ENCODE peak calls at places on chromosomes 2 and 18, in seven cellular contexts. H is A673, R is right atrium auricular region, G is AG09309, P is COR-L47, D is fibroblast of the conjunctiva, C is A172. J is an unnamed sample.

GRCh38 chr18:7803956-7804469 is 236.9 kb downstream of the PTPRM start:
- DNase-seq in C (no peak), D (no peak), H (no peak), R (no peak), G (no peak), P (no peak), J (no peak)

GRCh38 chr2:165508927-165509326 is 39.4 kb downstream of the CSRNP3 start:
- DNase-seq in H (no peak), G (no peak), C (peak), P (no peak), D (no peak), R (no peak), J (peak)

GRCh38 chr2:216554286-216554685 is 55.6 kb downstream of the RPL37A start:
- DNase-seq in R (no peak), P (no peak), H (no peak), C (no peak), D (no peak), G (no peak), J (no peak)

GRCh38 chr2:60385648-60386047 is 167.8 kb downstream of the BCL11A start:
- DNase-seq in C (peak), P (no peak), D (no peak), G (no peak), H (no peak), R (no peak), J (no peak)

GRCh38 chr2:71895320-71896161 is 252.1 kb downstream of the CYP26B1 start:
- DNase-seq in C (no peak), H (no peak), D (no peak), P (no peak), G (no peak), R (peak), J (no peak)

GRCh38 chr18:5464241-5464640 is 79.6 kb downstream of the EPB41L3 start:
- DNase-seq in C (no peak), D (no peak), R (no peak), P (no peak), H (no peak), G (no peak), J (no peak)

GRCh38 chr2:49490710-49491109 is 336.4 kb upstream of the FSHR start:
- DNase-seq in D (no peak), R (no peak), G (no peak), H (peak), P (peak), C (no peak), J (no peak)

GRCh38 chr18:56878712-56879111 is 227.6 kb downstream of the WDR7 start:
- DNase-seq in D (no peak), C (no peak), R (no peak), G (no peak), H (no peak), P (no peak), J (no peak)

GRCh38 chr2:230905448-230906430 is 19.3 kb downstream of the GPR55 start:
- DNase-seq in G (no peak), R (no peak), H (no peak), P (no peak), D (no peak), C (no peak), J (peak)

GRCh38 chr2:128613876-128614275 is 295.2 kb upstream of the HS6ST1 start:
- DNase-seq in R (no peak), G (no peak), H (no peak), P (no peak), C (no peak), D (no peak), J (no peak)

GRCh38 chr2:30336978-30337841 is 105.9 kb downstream of the LBH start:
- DNase-seq in P (no peak), H (no peak), C (no peak), D (no peak), R (no peak), G (no peak), J (no peak)

GRCh38 chr2:143205106-143205764 is 76.0 kb downstream of the ARHGAP15 start:
- DNase-seq in G (no peak), C (no peak), R (no peak), D (no peak), H (peak), P (no peak), J (peak)

J was measured in fibroblast of lung.